ENCODE peak calls at places on chromosomes 11 and 22, in six cellular contexts. O is K562, U is HCT116, F is H1, Q is SK-N-SH, J is GM12878. A is an unnamed sample.

GRCh38 chr11:93143186-93143585 is 54.6 kb downstream of the SLC36A4 start:
- DNase-seq in Q (no peak), J (no peak), O (no peak), U (no peak), F (no peak), A (no peak)

GRCh38 chr11:87743002-87743401 is 432.2 kb downstream of the RAB38 start:
- DNase-seq in F (no peak), O (no peak), U (no peak), Q (no peak), J (no peak), A (no peak)

GRCh38 chr11:77966338-77966737 is 28.1 kb downstream of the INTS4 start:
- DNase-seq in U (no peak), J (no peak), F (no peak), Q (no peak), O (no peak), A (no peak)

GRCh38 chr11:125410091-125410490 is 86.0 kb downstream of the FEZ1 start:
- DNase-seq in O (no peak), F (peak), Q (peak), U (no peak), J (no peak), A (no peak)

GRCh38 chr22:22322792-22323191 is 78.2 kb downstream of the VPREB1 start:
- DNase-seq in Q (no peak), F (no peak), J (no peak), U (no peak), O (no peak), A (no peak)

GRCh38 chr11:74248469-74248868 is 63.0 kb downstream of the P4HA3 start:
- DNase-seq in F (no peak), Q (no peak), O (no peak), J (no peak), U (no peak), A (no peak)

GRCh38 chr11:46240371-46240770 is 37.1 kb upstream of the CREB3L1 start:
- DNase-seq in F (no peak), O (no peak), Q (no peak), U (no peak), J (no peak), A (no peak)

GRCh38 chr22:44689173-44689572 is 12.8 kb upstream of the PRR5 start:
- DNase-seq in Q (no peak), F (no peak), U (peak), O (peak), J (no peak), A (no peak)

GRCh38 chr11:69892237-69892985 is 73.2 kb upstream of the FGF3 start:
- DNase-seq in O (peak), U (no peak), F (peak), Q (peak), J (no peak), A (no peak)

GRCh38 chr11:11978792-11979486 is 29.5 kb downstream of the DKK3 start:
- DNase-seq in Q (peak), O (no peak), F (peak), J (no peak), U (no peak), A (no peak)

GRCh38 chr22:46040471-46041465 is 63.8 kb upstream of the WNT7B start:
- DNase-seq in J (no peak), O (no peak), Q (no peak), U (no peak), F (no peak), A (no peak)

GRCh38 chr22:41532908-41533825 is 11.1 kb downstream of the POLR3H start:
- DNase-seq in O (peak), U (no peak), J (no peak), Q (peak), F (peak), A (peak)

DNA sequence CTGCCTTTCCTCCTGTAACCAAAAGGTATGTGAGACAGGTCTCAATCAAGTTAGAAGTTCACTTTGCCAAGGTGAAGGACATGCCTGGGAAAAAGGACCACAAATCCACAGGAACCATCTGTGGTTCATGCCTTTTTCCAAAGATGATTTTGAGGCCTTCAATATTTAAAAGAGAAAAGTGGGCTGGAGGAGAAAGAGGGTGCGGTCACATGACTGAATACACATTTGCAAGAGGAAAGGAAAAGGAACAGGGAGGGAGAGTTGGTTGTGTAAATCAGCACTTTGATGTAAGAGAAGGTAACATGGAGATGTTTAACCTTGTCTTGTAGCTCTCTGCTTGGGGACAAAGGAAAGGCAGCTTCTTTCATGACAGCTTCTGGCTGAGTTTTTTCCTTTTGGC is 21.2 kb downstream of the MOV10L1 start:
- DNase-seq in F (no peak), Q (no peak), U (no peak), O (no peak), J (no peak), A (no peak)
- TF ChIP-seq JUND in F (no peak), Q (no peak), U (no peak), O (no peak), J (no peak), A (no peak)

DNA sequence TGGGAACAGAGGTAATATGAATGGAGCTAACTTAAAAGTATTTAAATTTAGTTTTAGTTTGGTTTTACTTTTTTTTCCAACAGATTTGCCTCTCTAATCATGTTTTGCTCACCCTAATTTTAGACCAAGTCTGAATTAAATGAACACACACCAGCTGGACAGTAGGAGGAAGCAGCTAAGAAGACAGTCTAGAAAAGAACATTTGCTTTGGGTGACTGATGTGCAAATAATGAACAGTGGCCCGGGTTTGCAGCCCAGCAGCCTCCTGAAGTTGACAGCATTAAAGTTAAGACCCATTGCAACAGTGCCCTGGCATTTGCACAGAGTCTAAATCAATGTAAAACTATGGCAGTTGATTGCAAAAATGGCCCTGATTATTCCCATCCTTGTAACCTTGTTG is 66.4 kb upstream of the SORL1 start:
- DNase-seq in J (no peak), O (no peak), F (no peak), U (no peak), Q (no peak), A (no peak)
- TF ChIP-seq JUND in J (no peak), O (no peak), F (no peak), U (no peak), Q (no peak), A (no peak)

DNA sequence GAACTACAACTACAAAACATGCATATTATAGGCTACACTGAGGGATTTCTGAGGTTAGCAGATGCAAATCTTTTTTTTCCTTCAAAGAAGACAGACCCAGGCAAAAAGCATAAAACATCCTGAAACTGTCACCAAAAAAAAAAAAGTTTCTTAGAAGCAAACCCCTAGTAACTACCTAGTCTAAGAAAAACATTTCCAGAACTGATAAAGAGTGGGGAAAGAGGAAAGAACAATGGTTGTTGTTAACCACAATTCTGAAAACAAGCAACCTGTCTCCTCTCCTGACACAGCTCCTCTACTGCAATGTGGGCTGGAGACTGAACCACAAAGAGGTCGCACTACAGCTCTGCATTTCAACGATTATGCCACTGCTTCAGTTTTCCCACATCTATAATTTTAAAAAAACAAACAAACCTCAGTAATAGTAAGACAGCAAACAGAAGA is 15.0 kb downstream of the DENND5A start:
- DNase-seq in F (no peak), O (peak), U (no peak), J (peak), Q (no peak), A (no peak)
- TF ChIP-seq JUND in F (no peak), O (no peak), U (no peak), J (no peak), Q (no peak), A (no peak)

DNA sequence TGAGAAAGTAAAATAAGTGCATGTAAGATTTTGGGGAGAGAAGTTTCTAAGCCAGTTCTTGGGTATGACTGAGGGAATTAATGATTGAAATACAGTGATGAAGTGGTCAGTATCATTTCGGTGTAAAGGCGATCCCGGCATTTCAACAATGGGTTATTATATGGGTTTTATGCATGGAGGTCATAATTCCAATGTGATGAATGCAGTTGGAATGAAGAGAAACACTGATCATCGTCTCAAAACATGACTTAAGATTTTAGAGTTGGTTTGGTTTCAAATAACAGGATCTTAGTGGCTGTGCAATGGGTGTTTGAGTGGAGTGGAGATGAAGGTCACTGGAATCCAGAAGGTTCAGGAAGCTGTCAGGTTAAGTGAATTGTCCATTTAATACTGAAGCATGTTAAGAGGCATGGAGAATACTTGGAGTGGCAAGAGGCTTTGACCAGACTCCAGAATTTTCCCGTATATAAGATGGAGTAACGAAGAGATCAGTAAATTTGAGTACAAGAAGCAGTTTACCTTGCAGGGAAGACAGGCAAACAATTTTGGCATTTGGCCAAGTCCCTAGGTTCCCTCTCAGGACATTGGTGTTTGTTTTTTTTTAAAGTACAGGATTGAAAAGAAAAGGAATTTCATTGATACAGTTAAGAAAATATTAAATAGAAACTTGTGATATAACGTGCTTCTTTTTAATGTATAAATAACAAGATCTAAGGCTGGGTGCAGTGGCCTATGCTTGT is 96.4 kb upstream of the BIRC3 start:
- DNase-seq in Q (no peak), U (no peak), J (no peak), O (no peak), F (no peak), A (no peak)
- TF ChIP-seq JUND in Q (peak), U (no peak), J (no peak), O (no peak), F (no peak), A (no peak)

GRCh38 chr11:63829823-63830489 is 9.0 kb upstream of the MARK2 start:
- DNase-seq in J (no peak), Q (peak), O (peak), U (no peak), F (peak), A (peak)
- TF ChIP-seq JUND in J (no peak), Q (no peak), O (peak), U (no peak), F (no peak), A (no peak)